ENCODE peak calls at places on chromosome 9, in four cellular contexts. V, R, T and D are unnamed samples.

GRCh38 chr9:27460225-27461023 is 63.7 kb upstream of the IFNK start:
- DNase-seq in T (no peak), V (no peak), R (peak; percentile 21), D (no peak)

GRCh38 chr9:78682206-78682605 is 385.3 kb downstream of the PSAT1 start:
- DNase-seq in R (no peak), V (no peak), T (no peak), D (no peak)

GRCh38 chr9:37903581-37903830 is 421 bp downstream of the SLC25A51 start:
- DNase-seq in R (peak; percentile 18), V (peak; percentile 88), T (peak; percentile 70), D (peak; percentile 61)

GRCh38 chr9:129834489-129835127 is 467 bp downstream of the C9orf78 start:
- DNase-seq in R (peak; percentile 5), V (peak; percentile 78), T (no peak), D (no peak)

GRCh38 chr9:105055922-105056321 is 128.0 kb upstream of the ABCA1 start:
- DNase-seq in R (no peak), T (no peak), V (peak; percentile 45), D (no peak)

GRCh38 chr9:89374176-89374575 is 55.9 kb downstream of the SECISBP2 start:
- DNase-seq in R (no peak), V (peak; percentile 76), T (no peak), D (no peak)

GRCh38 chr9:38423939-38424843 is at the start of gene IGFBPL1:
- DNase-seq in T (no peak), R (no peak), V (peak; percentile 92), D (peak; percentile 62)

GRCh38 chr9:132185164-132186009 is 23.5 kb downstream of the NTNG2 start:
- DNase-seq in R (no peak), V (no peak), T (no peak), D (peak; percentile 57)

GRCh38 chr9:32986971-32987370 is 14.5 kb downstream of the APTX start:
- DNase-seq in T (no peak), R (no peak), V (no peak), D (peak; percentile 75)